ENCODE peak calls at places on chromosomes 13 and 19, in nine cellular contexts. I is left cardiac atrium; R is stimulated activated CD8-positive, alpha-beta memory T cell treated with anti-CD3 and anti-CD28 coated beads, Interleukin-15, amount 100 ng/mL, for 24 hours; D is non-pigmented ciliary epithelial cell; E is hypothalamus; Y is stimulated activated CD4-positive, alpha-beta T cell treated with anti-CD3 and anti-CD28 coated beads, Interleukin-4, amount 100 ng/mL, for 1 hour; N is uterus; F is CD8-positive, alpha-beta memory T cell; K is AG20443. H is an unnamed sample.

GRCh38 chr19:31518626-31519025 is 169.4 kb upstream of the TSHZ3 start:
- DNase-seq in N (no peak), E (no peak), Y (no peak), I (no peak), R (no peak), F (no peak), K (no peak), D (no peak), H (no peak)

GRCh38 chr13:98746968-98747367 is 5.5 kb downstream of the SLC15A1 start:
- DNase-seq in R (no peak), E (no peak), K (peak), N (no peak), Y (no peak), D (no peak), F (no peak), I (no peak), H (no peak)

GRCh38 chr13:77300176-77301141 is 26.4 kb downstream of the MYCBP2 start:
- DNase-seq in N (no peak), I (peak), Y (no peak), K (peak), E (no peak), D (peak), R (no peak), F (no peak), H (no peak)

GRCh38 chr19:39557791-39558622 is 18.0 kb upstream of the EID2 start:
- DNase-seq in D (no peak), K (no peak), N (no peak), Y (no peak), F (no peak), I (no peak), R (no peak), E (no peak), H (no peak)

GRCh38 chr19:33998739-33999345 is 173.5 kb upstream of the LSM14A start:
- DNase-seq in E (no peak), R (no peak), Y (no peak), N (no peak), D (no peak), K (no peak), I (no peak), F (no peak), H (no peak)

GRCh38 chr13:46962286-46962941 is 65.6 kb upstream of the HTR2A start:
- DNase-seq in E (no peak), R (no peak), I (no peak), Y (no peak), K (peak), N (no peak), D (no peak), F (no peak), H (no peak)

GRCh38 chr19:48926909-48927308 is 6.6 kb upstream of the DHDH start:
- DNase-seq in D (peak), R (no peak), Y (peak), K (peak), I (peak), N (peak), F (no peak), E (peak), H (no peak)

GRCh38 chr13:76783798-76784197 is 102.4 kb downstream of the KCTD12 start:
- DNase-seq in F (no peak), E (no peak), D (no peak), Y (no peak), R (no peak), I (no peak), K (no peak), N (no peak), H (no peak)

GRCh38 chr13:43546821-43547220 is 240.0 kb downstream of the ENOX1 start:
- DNase-seq in F (no peak), I (no peak), K (no peak), Y (no peak), R (no peak), E (no peak), N (no peak), D (no peak), H (no peak)

GRCh38 chr19:50723069-50723468 is at the start of gene CLEC11A:
- DNase-seq in R (no peak), Y (no peak), I (peak), D (no peak), E (no peak), K (peak), N (peak), F (no peak), H (no peak)

GRCh38 chr19:51107406-51108065 is 673 bp downstream of the CTU1 start:
- DNase-seq in N (no peak), K (no peak), Y (no peak), D (no peak), F (no peak), E (no peak), I (no peak), R (no peak), H (no peak)

GRCh38 chr13:65679240-65679639 is 1550.9 kb downstream of the PCDH9 start:
- DNase-seq in Y (no peak), F (no peak), K (no peak), I (no peak), D (no peak), N (no peak), R (no peak), E (no peak), H (no peak)

GRCh38 chr13:40181203-40181845 is 485.1 kb downstream of the FOXO1 start:
- DNase-seq in E (no peak), I (no peak), N (no peak), F (no peak), Y (no peak), R (no peak), D (peak), K (peak), H (no peak)

GRCh38 chr13:37148501-37148900 is 43.0 kb upstream of the CSNK1A1L start:
- DNase-seq in D (no peak), N (no peak), Y (no peak), K (no peak), R (no peak), E (no peak), F (no peak), I (no peak), H (no peak)

GRCh38 chr19:34475026-34475974 is 6.3 kb upstream of the WTIP start:
- DNase-seq in Y (no peak), N (no peak), K (peak), I (no peak), F (no peak), E (no peak), D (no peak), R (no peak), H (no peak)

GRCh38 chr13:39484506-39485313 is 118.3 kb downstream of the LHFPL6 start:
- DNase-seq in N (no peak), R (no peak), F (no peak), D (peak), Y (no peak), E (no peak), I (no peak), K (no peak), H (no peak)

GRCh38 chr19:31257025-31257424 is 92.2 kb downstream of the TSHZ3 start:
- DNase-seq in K (no peak), N (no peak), E (no peak), I (no peak), Y (no peak), R (no peak), D (no peak), F (no peak), H (no peak)

GRCh38 chr19:531753-532571 is at the start of gene CDC34:
- DNase-seq in Y (no peak), R (no peak), D (no peak), N (no peak), F (no peak), E (no peak), I (no peak), K (peak), H (no peak)

GRCh38 chr13:113952983-113953520 is 20.8 kb downstream of the C13orf46 start:
- DNase-seq in R (no peak), D (no peak), E (no peak), Y (no peak), K (no peak), F (no peak), I (peak), N (no peak), H (no peak)

GRCh38 chr13:98494769-98495168 is 82.1 kb downstream of the STK24 start:
- DNase-seq in Y (no peak), I (no peak), F (no peak), N (no peak), K (no peak), D (no peak), R (no peak), E (no peak), H (no peak)

GRCh38 chr19:35457173-35457572 is 9.1 kb downstream of the FFAR2 start:
- DNase-seq in D (no peak), E (no peak), R (no peak), Y (no peak), N (no peak), K (no peak), F (no peak), I (no peak), H (no peak)

GRCh38 chr19:8334458-8335342 is 8.4 kb downstream of the KANK3 start:
- DNase-seq in F (no peak), E (no peak), Y (no peak), K (peak), R (no peak), I (peak), N (no peak), D (no peak), H (peak)

H was measured in activated naive CD8-positive, alpha-beta T cell treated with anti-CD3 and anti-CD28 coated beads for 36 hours.